ENCODE peak calls at places on chromosomes 7 and 10, in ten cellular contexts. X is upper lobe of right lung, Z is brain microvascular endothelial cell, J is tibial nerve, A is esophagus squamous epithelium, E is GM13976, S is PC-3, D is OCI-LY7, K is cardiac fibroblast, C is psoas muscle. V is an unnamed sample.

GRCh38 chr7:69768986-69769595 is 170.8 kb downstream of the AUTS2 start:
- DNase-seq in X (no peak), Z (no peak), J (no peak), A (no peak), E (no peak), S (no peak), D (no peak), K (no peak), C (no peak), V (no peak)

GRCh38 chr10:69685802-69686585 is 55.9 kb downstream of the FAM241B start:
- DNase-seq in X (peak; percentile 66), Z (peak; percentile 55), J (no peak), A (no peak), E (no peak), S (peak; percentile 67), D (no peak), K (peak; percentile 47), C (peak; percentile 47), V (peak; percentile 5)

GRCh38 chr10:130213286-130214080 is 77.3 kb downstream of the GLRX3 start:
- DNase-seq in X (peak; percentile 40), Z (no peak), J (no peak), A (no peak), E (no peak), S (no peak), D (no peak), K (no peak), C (no peak), V (no peak)

GRCh38 chr7:8594115-8594514 is 160.7 kb downstream of the NXPH1 start:
- DNase-seq in X (no peak), Z (no peak), J (no peak), A (no peak), E (no peak), S (no peak), D (no peak), K (no peak), C (no peak), V (no peak)

GRCh38 chr7:95886501-95887090 is 114.2 kb downstream of the DYNC1I1 start:
- DNase-seq in X (no peak), Z (peak; percentile 65), J (no peak), A (no peak), E (no peak), S (peak; percentile 35), D (no peak), K (peak; percentile 60), C (no peak), V (no peak)

GRCh38 chr7:46930336-46930735 is 651.6 kb downstream of the TNS3 start:
- DNase-seq in X (no peak), Z (peak; percentile 96), J (no peak), A (no peak), E (no peak), S (peak; percentile 85), D (no peak), K (peak; percentile 95), C (peak; percentile 30), V (peak; percentile 94)

GRCh38 chr10:106424076-106424475 is 740.4 kb downstream of the SORCS1 start:
- DNase-seq in X (no peak), Z (no peak), J (no peak), A (no peak), E (no peak), S (peak; percentile 92), D (no peak), K (peak; percentile 99), C (no peak), V (peak; percentile 95)

GRCh38 chr10:118531105-118531851 is 64.2 kb downstream of the PRLHR start:
- DNase-seq in X (peak; percentile 71), Z (no peak), J (no peak), A (no peak), E (no peak), S (no peak), D (no peak), K (no peak), C (peak; percentile 16), V (no peak)

GRCh38 chr10:17144757-17145156 is 15.1 kb upstream of the CUBN start:
- DNase-seq in X (no peak), Z (no peak), J (no peak), A (no peak), E (no peak), S (peak; percentile 9), D (no peak), K (peak; percentile 28), C (no peak), V (peak; percentile 5)

GRCh38 chr10:114353383-114353782 is 50.9 kb downstream of the AFAP1L2 start:
- DNase-seq in X (no peak), Z (no peak), J (no peak), A (no peak), E (no peak), S (no peak), D (no peak), K (peak; percentile 32), C (no peak), V (no peak)

GRCh38 chr7:46679671-46680070 is 758.6 kb upstream of the IGFBP3 start:
- DNase-seq in X (no peak), Z (no peak), J (no peak), A (no peak), E (no peak), S (no peak), D (no peak), K (no peak), C (no peak), V (no peak)

GRCh38 chr10:76382381-76382851 is 951.0 kb downstream of the LRMDA start:
- DNase-seq in X (no peak), Z (peak; percentile 27), J (no peak), A (no peak), E (no peak), S (peak; percentile 62), D (no peak), K (peak; percentile 77), C (peak; percentile 14), V (peak; percentile 81)

GRCh38 chr7:84658286-84658685 is 463.7 kb upstream of the SEMA3A start:
- DNase-seq in X (no peak), Z (no peak), J (no peak), A (no peak), E (no peak), S (no peak), D (no peak), K (no peak), C (no peak), V (no peak)

GRCh38 chr7:29609162-29610030 is 45.8 kb downstream of the PRR15 start:
- DNase-seq in X (no peak), Z (no peak), J (no peak), A (no peak), E (peak; percentile 23), S (peak; percentile 88), D (no peak), K (peak; percentile 75), C (no peak), V (peak; percentile 12)

GRCh38 chr7:97752215-97752614 is 20.3 kb downstream of the TAC1 start:
- DNase-seq in X (no peak), Z (no peak), J (no peak), A (no peak), E (no peak), S (no peak), D (no peak), K (no peak), C (no peak), V (no peak)

GRCh38 chr10:109953745-109954144 is 30.4 kb upstream of the XPNPEP1 start:
- DNase-seq in X (no peak), Z (no peak), J (no peak), A (no peak), E (no peak), S (no peak), D (no peak), K (no peak), C (no peak), V (no peak)

GRCh38 chr10:97063271-97063982 is 122.3 kb downstream of the SLIT1 start:
- DNase-seq in X (no peak), Z (no peak), J (no peak), A (no peak), E (no peak), S (no peak), D (no peak), K (no peak), C (no peak), V (no peak)

GRCh38 chr7:410395-410910 is 109.2 kb downstream of the PDGFA start:
- DNase-seq in X (no peak), Z (no peak), J (no peak), A (no peak), E (no peak), S (no peak), D (no peak), K (no peak), C (no peak), V (no peak)

GRCh38 chr10:131697461-131698128 is 203.2 kb upstream of the PPP2R2D start:
- DNase-seq in X (peak; percentile 19), Z (no peak), J (no peak), A (no peak), E (no peak), S (no peak), D (no peak), K (no peak), C (no peak), V (no peak)

GRCh38 chr7:104272767-104273384 is 55.5 kb upstream of the LHFPL3 start:
- DNase-seq in X (no peak), Z (peak; percentile 38), J (no peak), A (no peak), E (peak; percentile 36), S (peak; percentile 56), D (peak; percentile 15), K (peak; percentile 66), C (no peak), V (peak; percentile 59)
- TF ChIP-seq CTCF in X (peak; percentile 37), Z (peak; percentile 64), J (peak; percentile 15), A (no peak), E (peak; percentile 35), S (peak; percentile 75), D (peak; percentile 83), K (peak; percentile 74), C (peak; percentile 20), V (peak; percentile 71)

DNA sequence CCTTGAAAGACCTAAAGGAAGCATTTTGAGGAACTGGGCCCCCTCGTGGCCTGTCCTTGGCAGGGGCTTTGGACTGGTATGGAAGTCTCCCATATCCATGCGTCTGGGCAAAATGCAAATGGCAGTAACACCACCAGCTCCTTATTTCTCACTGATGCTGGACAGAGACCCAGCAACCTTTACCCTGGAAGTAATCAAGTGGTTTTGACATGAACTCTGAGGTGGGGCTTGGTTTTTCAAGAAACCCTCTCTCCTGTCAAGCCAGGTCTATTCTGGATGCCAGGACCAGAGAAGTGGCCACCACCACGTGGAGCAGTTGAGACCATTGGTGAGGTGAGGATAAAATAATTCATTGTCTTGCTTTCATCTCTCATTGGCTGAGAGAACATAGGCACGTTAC is 84.4 kb downstream of the OTUD1 start:
- DNase-seq in X (no peak), Z (no peak), J (no peak), A (no peak), E (no peak), S (no peak), D (no peak), K (no peak), C (no peak), V (no peak)
- TF ChIP-seq CTCF in X (no peak), Z (no peak), J (no peak), A (no peak), E (no peak), S (peak; percentile 17), D (peak; percentile 11), K (no peak), C (no peak), V (no peak)

GRCh38 chr7:33050425-33051318 is 11.9 kb downstream of the NT5C3A start:
- DNase-seq in X (no peak), Z (peak; percentile 57), J (no peak), A (no peak), E (no peak), S (peak; percentile 66), D (peak; percentile 60), K (peak; percentile 65), C (no peak), V (peak; percentile 44)
- TF ChIP-seq CTCF in X (peak; percentile 68), Z (peak; percentile 70), J (peak; percentile 69), A (peak; percentile 56), E (peak; percentile 24), S (peak; percentile 78), D (peak; percentile 91), K (peak; percentile 57), C (peak; percentile 63), V (peak; percentile 89)

GRCh38 chr7:114539575-114539974 is 125.0 kb downstream of the FOXP2 start:
- DNase-seq in X (no peak), Z (peak; percentile 55), J (no peak), A (no peak), E (no peak), S (peak; percentile 16), D (no peak), K (peak; percentile 5), C (no peak), V (no peak)
- TF ChIP-seq CTCF in X (peak; percentile 8), Z (peak; percentile 81), J (no peak), A (no peak), E (no peak), S (peak; percentile 52), D (peak; percentile 39), K (peak; percentile 6), C (peak; percentile 42), V (peak; percentile 26)

V was measured in HFFc6.